ENCODE peak calls at places on chromosome 3, in five cellular contexts. One of them, this sample, is unnamed.

GRCh38 chr3:151553873-151554272 is 93.0 kb upstream of the IGSF10 start:
- DNase-seq in neural progenitor cell: no peak
- DNase-seq in stimulated activated CD8-positive, alpha-beta memory T cell treated with anti-CD3 and anti-CD28 coated beads, Interleukin-4, amount 100 ng/mL, for 4 hours: no peak
- DNase-seq in GM04504: peak; percentile 27
- DNase-seq in activated CD4-positive, alpha-beta T cell treated with anti-CD3 and anti-CD28 coated beads for 4 hours: no peak
- DNase-seq in this sample: no peak

GRCh38 chr3:94481499-94481898 is 418.6 kb downstream of the NSUN3 start:
- DNase-seq in activated CD4-positive, alpha-beta T cell treated with anti-CD3 and anti-CD28 coated beads for 4 hours: no peak
- DNase-seq in neural progenitor cell: no peak
- DNase-seq in GM04504: no peak
- DNase-seq in stimulated activated CD8-positive, alpha-beta memory T cell treated with anti-CD3 and anti-CD28 coated beads, Interleukin-4, amount 100 ng/mL, for 4 hours: no peak
- DNase-seq in this sample: no peak

GRCh38 chr3:48015451-48016182 is 599 bp downstream of the MAP4 start:
- DNase-seq in stimulated activated CD8-positive, alpha-beta memory T cell treated with anti-CD3 and anti-CD28 coated beads, Interleukin-4, amount 100 ng/mL, for 4 hours: no peak
- DNase-seq in activated CD4-positive, alpha-beta T cell treated with anti-CD3 and anti-CD28 coated beads for 4 hours: no peak
- DNase-seq in GM04504: no peak
- DNase-seq in neural progenitor cell: peak; percentile 6
- DNase-seq in this sample: no peak

GRCh38 chr3:114896978-114897377 is 250.1 kb downstream of the ZBTB20 start:
- DNase-seq in activated CD4-positive, alpha-beta T cell treated with anti-CD3 and anti-CD28 coated beads for 4 hours: no peak
- DNase-seq in neural progenitor cell: no peak
- DNase-seq in stimulated activated CD8-positive, alpha-beta memory T cell treated with anti-CD3 and anti-CD28 coated beads, Interleukin-4, amount 100 ng/mL, for 4 hours: no peak
- DNase-seq in GM04504: no peak
- DNase-seq in this sample: no peak

GRCh38 chr3:176403531-176403930 is 793.8 kb downstream of the TBL1XR1 start:
- DNase-seq in stimulated activated CD8-positive, alpha-beta memory T cell treated with anti-CD3 and anti-CD28 coated beads, Interleukin-4, amount 100 ng/mL, for 4 hours: no peak
- DNase-seq in neural progenitor cell: no peak
- DNase-seq in GM04504: no peak
- DNase-seq in activated CD4-positive, alpha-beta T cell treated with anti-CD3 and anti-CD28 coated beads for 4 hours: no peak
- DNase-seq in this sample: no peak

GRCh38 chr3:55468251-55468650 is 18.9 kb downstream of the WNT5A start:
- DNase-seq in neural progenitor cell: no peak
- DNase-seq in activated CD4-positive, alpha-beta T cell treated with anti-CD3 and anti-CD28 coated beads for 4 hours: no peak
- DNase-seq in GM04504: no peak
- DNase-seq in stimulated activated CD8-positive, alpha-beta memory T cell treated with anti-CD3 and anti-CD28 coated beads, Interleukin-4, amount 100 ng/mL, for 4 hours: no peak
- DNase-seq in this sample: no peak

GRCh38 chr3:102151935-102152334 is 282.9 kb upstream of the ZPLD1 start:
- DNase-seq in activated CD4-positive, alpha-beta T cell treated with anti-CD3 and anti-CD28 coated beads for 4 hours: no peak
- DNase-seq in GM04504: no peak
- DNase-seq in stimulated activated CD8-positive, alpha-beta memory T cell treated with anti-CD3 and anti-CD28 coated beads, Interleukin-4, amount 100 ng/mL, for 4 hours: no peak
- DNase-seq in neural progenitor cell: no peak
- DNase-seq in this sample: no peak

GRCh38 chr3:52244061-52244628 is 1.4 kb upstream of the PPM1M start:
- DNase-seq in activated CD4-positive, alpha-beta T cell treated with anti-CD3 and anti-CD28 coated beads for 4 hours: peak; percentile 46
- DNase-seq in neural progenitor cell: no peak
- DNase-seq in stimulated activated CD8-positive, alpha-beta memory T cell treated with anti-CD3 and anti-CD28 coated beads, Interleukin-4, amount 100 ng/mL, for 4 hours: no peak
- DNase-seq in GM04504: peak; percentile 23
- DNase-seq in this sample: no peak

GRCh38 chr3:172167892-172168648 is 128.7 kb downstream of the FNDC3B start:
- DNase-seq in activated CD4-positive, alpha-beta T cell treated with anti-CD3 and anti-CD28 coated beads for 4 hours: no peak
- DNase-seq in neural progenitor cell: no peak
- DNase-seq in stimulated activated CD8-positive, alpha-beta memory T cell treated with anti-CD3 and anti-CD28 coated beads, Interleukin-4, amount 100 ng/mL, for 4 hours: no peak
- DNase-seq in GM04504: no peak
- DNase-seq in this sample: no peak